ENCODE peak calls at places on chromosomes 5 and 9, in four cellular contexts. Z, P, L and N are unnamed samples. For H3K36me3 and H3K9me2, the result is how much of the 10 kb centered on the place peaks cover.

GRCh38 chr9:128123451-128124080 is 4.0 kb downstream of the PTGES2 start:
- DNase-seq in L (no peak), Z (no peak), P (no peak), N (no peak)

GRCh38 chr9:114285166-114285867 is 37.6 kb upstream of the ORM1 start:
- DNase-seq in Z (no peak), L (no peak), P (no peak), N (peak)

GRCh38 chr5:175743676-175744210 is 85.9 kb downstream of the HRH2 start:
- DNase-seq in Z (peak), L (no peak), P (no peak), N (peak)

GRCh38 chr9:116476935-116477381 is 210.1 kb upstream of the TRIM32 start:
- DNase-seq in P (no peak), Z (no peak), L (no peak), N (peak)

GRCh38 chr9:14300588-14300987 is 13.4 kb downstream of the NFIB start:
- DNase-seq in L (no peak), Z (no peak), P (no peak), N (no peak)

GRCh38 chr5:14794600-14795230 is 76.9 kb downstream of the ANKH start:
- DNase-seq in L (no peak), P (no peak), Z (no peak), N (no peak)

GRCh38 chr5:73379435-73379834 is 69.1 kb downstream of the FOXD1 start:
- DNase-seq in Z (no peak), L (no peak), P (no peak), N (no peak)

GRCh38 chr9:122331523-122331927 is 39.3 kb upstream of the PTGS1 start:
- DNase-seq in Z (no peak), P (no peak), L (no peak), N (no peak)

GRCh38 chr5:166991586-166991985 is 1299.9 kb upstream of the WWC1 start:
- DNase-seq in P (no peak), L (no peak), Z (no peak), N (no peak)

GRCh38 chr5:25489834-25490538 is 845.2 kb upstream of the CDH10 start:
- DNase-seq in L (no peak), P (no peak), Z (no peak), N (no peak)

GRCh38 chr5:159419567-159419966 is 89.3 kb upstream of the IL12B start:
- DNase-seq in P (no peak), L (no peak), Z (peak), N (no peak)

GRCh38 chr5:82244151-82244550 is 34.0 kb downstream of the RPS23 start:
- DNase-seq in Z (no peak), L (no peak), P (no peak), N (no peak)

GRCh38 chr9:70043689-70044449 is at the start of gene MAMDC2:
- DNase-seq in Z (peak), P (peak), L (no peak), N (peak)

GRCh38 chr5:136457390-136458094 is 92.2 kb upstream of the TRPC7 start:
- DNase-seq in L (no peak), Z (no peak), P (no peak), N (peak)

GRCh38 chr5:75885849-75886596 is 168.8 kb upstream of the POC5 start:
- DNase-seq in L (no peak), Z (peak), P (no peak), N (peak)

GRCh38 chr5:151772029-151772867 is 494 bp downstream of the G3BP1 start:
- DNase-seq in P (peak), L (no peak), Z (peak), N (peak)

GRCh38 chr9:116585896-116586295 is 101.2 kb upstream of the TRIM32 start:
- DNase-seq in Z (no peak), L (no peak), P (no peak), N (no peak)

GRCh38 chr5:96537386-96537785 is 104.3 kb upstream of the PCSK1 start:
- DNase-seq in L (no peak), P (peak), Z (no peak), N (no peak)

GRCh38 chr9:11088826-11089374 is 476.1 kb upstream of the PTPRD start:
- DNase-seq in P (no peak), L (no peak), Z (no peak), N (no peak)

GRCh38 chr5:86757824-86758223 is 140.1 kb downstream of the COX7C start:
- DNase-seq in L (peak), Z (no peak), P (no peak), N (no peak)

GRCh38 chr9:79817469-79818004 is 245.8 kb downstream of the TLE4 start:
- DNase-seq in P (peak), Z (peak), L (no peak), N (no peak)

GRCh38 chr5:140113180-140113698 is 670 bp upstream of the PURA start:
- DNase-seq in Z (peak), P (no peak), L (no peak), N (peak)

GRCh38 chr9:70110194-70111041 is 66.8 kb downstream of the MAMDC2 start:
- DNase-seq in Z (no peak), P (peak), L (no peak), N (no peak)

GRCh38 chr9:112059980-112060348 is 115.1 kb downstream of the SUSD1 start:
- DNase-seq in P (no peak), L (no peak), Z (no peak), N (no peak)
- H3K36me3 ChIP-seq in P (under half), L (under half), Z (under half), N (under half)

GRCh38 chr5:13783731-13784130 is 160.8 kb downstream of the DNAH5 start:
- DNase-seq in Z (peak), P (no peak), L (no peak), N (no peak)
- H3K9me2 ChIP-seq in Z (under half), P (under half), L (under half), N (under half)

DNA sequence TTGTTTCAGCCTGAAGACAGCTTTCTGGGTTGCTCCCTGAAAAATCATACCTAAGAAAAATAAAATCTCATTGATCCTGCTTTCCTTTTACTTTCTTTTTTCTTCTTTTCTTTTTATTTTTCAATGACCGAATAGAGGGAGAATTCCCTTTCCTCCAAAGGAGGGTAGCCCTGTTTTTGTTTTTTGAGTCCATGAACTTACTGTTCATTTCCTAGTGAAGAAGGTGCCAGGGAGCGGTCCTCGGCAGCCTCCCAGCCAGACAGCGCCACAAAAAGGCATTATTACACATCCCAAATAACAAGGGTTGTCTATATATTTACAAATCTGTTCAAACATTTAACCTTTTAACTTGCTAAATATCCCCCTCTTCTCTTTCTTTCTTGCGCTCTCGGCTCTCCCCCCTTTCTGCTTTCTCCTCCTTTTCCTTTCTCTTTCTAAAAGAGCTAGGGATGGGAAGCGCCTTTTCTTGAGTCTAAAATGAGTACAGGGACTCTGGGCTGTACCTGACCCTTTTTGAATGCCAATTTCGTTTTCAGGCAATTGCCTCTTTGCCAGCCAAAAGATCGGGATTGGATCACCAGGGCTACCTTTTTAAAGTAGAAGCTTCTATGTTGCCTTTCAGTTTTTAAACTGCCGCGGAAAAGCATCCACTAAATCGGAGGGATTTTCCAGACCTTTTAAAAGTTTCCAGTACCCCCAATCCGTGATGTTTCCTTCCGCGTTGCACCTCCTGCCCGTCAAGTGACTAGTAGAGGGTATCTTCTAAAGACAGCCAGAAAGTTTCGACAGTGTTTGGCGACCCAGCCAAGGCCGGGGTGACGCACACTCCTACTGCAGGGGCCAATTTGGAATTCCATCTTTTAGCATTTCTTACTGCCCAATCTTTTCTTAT is 125.6 kb downstream of the TMEM161B start:
- DNase-seq in P (peak), L (no peak), Z (peak), N (no peak)
- TF ChIP-seq EZH2 in P (no peak), L (no peak), Z (peak), N (peak)

GRCh38 chr9:21561502-21561901 is 79.4 kb upstream of the IFNE start:
- DNase-seq in P (no peak), L (no peak), Z (no peak), N (no peak)
- H3K36me3 ChIP-seq in P (under half), L (under half), Z (under half), N (under half)

GRCh38 chr9:93574091-93574899 is 2.1 kb upstream of the PHF2 start:
- DNase-seq in P (no peak), L (no peak), Z (no peak), N (no peak)

GRCh38 chr9:93573204-93573828 is 3.1 kb upstream of the PHF2 start:
- DNase-seq in L (no peak), P (no peak), Z (no peak), N (no peak)

GRCh38 chr9:93574900-93575705 is 1.3 kb upstream of the PHF2 start:
- DNase-seq in L (no peak), Z (peak), P (no peak), N (no peak)

GRCh38 chr9:93569775-93570174 is 6.6 kb upstream of the PHF2 start:
- DNase-seq in L (no peak), Z (no peak), P (no peak), N (no peak)

DNA sequence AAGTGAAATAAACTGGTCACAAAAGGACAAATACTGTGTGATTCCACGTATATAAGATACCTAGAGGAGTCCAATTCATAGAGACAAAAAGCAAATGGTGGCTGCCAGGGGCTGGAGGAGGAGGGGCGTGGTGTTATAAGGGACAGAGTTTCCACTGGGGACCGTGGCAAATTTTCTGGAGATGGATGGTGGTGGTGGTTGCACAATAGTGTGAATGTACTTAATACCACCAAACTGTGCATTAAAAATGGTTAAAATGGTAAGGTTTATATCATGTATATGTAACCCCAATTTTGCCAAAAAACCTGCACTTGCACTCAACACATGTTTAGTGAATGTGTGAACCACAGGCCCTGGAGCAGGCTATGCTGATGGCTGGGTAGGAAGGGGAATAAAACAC is 3.7 kb upstream of the PHF2 start:
- DNase-seq in P (no peak), Z (no peak), L (no peak), N (no peak)
- H3K9me2 ChIP-seq in P (under half), Z (under half), L (under half), N (under half)